ENCODE peak calls at places on chromosomes 7 and 10, in six cellular contexts. W is uterus, R is dorsolateral prefrontal cortex, O is RWPE1, Y is B cell, V is H1. F is an unnamed sample.

GRCh38 chr7:64946772-64947171 is 43.7 kb downstream of the ZNF273 start:
- DNase-seq in W (no peak), R (no peak), Y (peak), O (no peak), V (peak), F (no peak)

GRCh38 chr7:95723583-95724180 is 48.7 kb upstream of the DYNC1I1 start:
- DNase-seq in Y (peak), V (peak), R (peak), O (peak), W (no peak), F (no peak)

GRCh38 chr7:30575910-30576309 is 18.8 kb upstream of the GARS1 start:
- DNase-seq in O (no peak), W (no peak), R (no peak), V (no peak), Y (no peak), F (no peak)

GRCh38 chr7:118311121-118311803 is 86.8 kb downstream of the ANKRD7 start:
- DNase-seq in O (peak), R (no peak), V (no peak), Y (no peak), W (no peak), F (no peak)

GRCh38 chr7:141685285-141686035 is 16.5 kb downstream of the DENND11 start:
- DNase-seq in R (peak), Y (no peak), V (no peak), O (no peak), W (no peak), F (no peak)

GRCh38 chr7:156612930-156613329 is 27.6 kb upstream of the RNF32 start:
- DNase-seq in V (no peak), R (no peak), W (no peak), Y (no peak), O (no peak), F (no peak)

GRCh38 chr10:96548589-96548988 is 34.9 kb upstream of the TLL2 start:
- DNase-seq in Y (no peak), V (no peak), O (no peak), R (no peak), W (peak), F (no peak)

GRCh38 chr7:112665709-112666108 is 124.5 kb downstream of the TMEM168 start:
- DNase-seq in V (no peak), O (no peak), Y (no peak), R (no peak), W (no peak), F (no peak)

GRCh38 chr7:64736575-64736974 is 57.7 kb upstream of the ZNF138 start:
- DNase-seq in R (no peak), Y (no peak), W (no peak), O (no peak), V (no peak), F (no peak)

GRCh38 chr10:118662228-118663035 is 67.0 kb upstream of the PRLHR start:
- DNase-seq in R (no peak), O (no peak), W (no peak), V (no peak), Y (no peak), F (no peak)

GRCh38 chr7:129373651-129374428 is 60.4 kb upstream of the STRIP2 start:
- DNase-seq in Y (no peak), W (no peak), O (no peak), R (no peak), V (no peak), F (no peak)

GRCh38 chr10:42781893-42782445 is 626 bp upstream of the BMS1 start:
- DNase-seq in O (no peak), Y (no peak), V (no peak), R (no peak), W (no peak), F (no peak)

GRCh38 chr7:135414850-135415439 is 95.0 kb downstream of the CNOT4 start:
- DNase-seq in R (no peak), Y (peak), V (peak), O (peak), W (no peak), F (no peak)

GRCh38 chr10:114044251-114045070 is 795 bp downstream of the ADRB1 start:
- DNase-seq in V (peak), R (no peak), W (no peak), Y (peak), O (no peak), F (no peak)

GRCh38 chr7:127678947-127679346 is 27.0 kb downstream of the SND1 start:
- DNase-seq in O (no peak), V (no peak), R (no peak), Y (no peak), W (no peak), F (no peak)

GRCh38 chr7:122802211-122802833 is 83.9 kb downstream of the CADPS2 start:
- DNase-seq in Y (no peak), V (no peak), W (no peak), O (no peak), R (no peak), F (no peak)

GRCh38 chr10:35592421-35592820 is 12.7 kb upstream of the GJD4 start:
- DNase-seq in V (no peak), O (no peak), R (no peak), Y (no peak), W (no peak), F (no peak)

GRCh38 chr7:100682228-100682741 is 8.7 kb downstream of the GNB2 start:
- DNase-seq in V (no peak), Y (no peak), R (no peak), W (no peak), O (no peak), F (no peak)

GRCh38 chr7:130910949-130911944 is 177.2 kb upstream of the KLF14 start:
- DNase-seq in O (no peak), R (no peak), V (no peak), Y (no peak), W (no peak), F (no peak)

GRCh38 chr10:75071756-75072155 is 39.7 kb upstream of the SAMD8 start:
- DNase-seq in R (no peak), O (no peak), V (no peak), Y (no peak), W (peak), F (no peak)

GRCh38 chr7:25312968-25313367 is 84.7 kb upstream of the NPVF start:
- DNase-seq in W (no peak), O (no peak), R (no peak), V (no peak), Y (no peak), F (no peak)

GRCh38 chr7:11754123-11754522 is 77.9 kb downstream of the THSD7A start:
- DNase-seq in R (no peak), W (no peak), Y (no peak), V (no peak), O (no peak), F (no peak)

GRCh38 chr7:818031-818699 is 14.1 kb upstream of the SUN1 start:
- DNase-seq in V (no peak), W (no peak), Y (peak), O (no peak), R (no peak), F (no peak)

GRCh38 chr7:133827707-133828580 is 299.2 kb upstream of the LRGUK start:
- DNase-seq in O (no peak), V (no peak), Y (no peak), R (no peak), W (no peak), F (no peak)

GRCh38 chr10:3542185-3542611 is 242.8 kb downstream of the KLF6 start:
- DNase-seq in W (peak), Y (no peak), O (peak), R (no peak), V (no peak), F (no peak)

GRCh38 chr7:39453743-39454355 is 112.4 kb upstream of the YAE1 start:
- DNase-seq in R (peak), Y (peak), W (no peak), O (peak), V (peak), F (no peak)

GRCh38 chr7:15620491-15621185 is 58.8 kb upstream of the AGMO start:
- DNase-seq in V (no peak), O (no peak), Y (no peak), R (no peak), W (no peak), F (no peak)

GRCh38 chr10:132942101-132942739 is at the start of gene CFAP46:
- DNase-seq in V (peak), R (peak), W (no peak), Y (peak), O (peak), F (no peak)

GRCh38 chr7:1475991-1476390 is 16.7 kb upstream of the MICALL2 start:
- DNase-seq in O (no peak), R (no peak), V (no peak), Y (no peak), W (no peak), F (no peak)

GRCh38 chr7:142935941-142936565 is 2.5 kb upstream of the TRPV5 start:
- DNase-seq in Y (no peak), O (no peak), W (no peak), V (no peak), R (no peak), F (no peak)

GRCh38 chr7:142938611-142939010 is 673 bp upstream of the LLCFC1 start:
- DNase-seq in W (no peak), Y (no peak), O (no peak), V (no peak), R (no peak), F (no peak)

GRCh38 chr7:142940968-142941535 is 1.8 kb downstream of the LLCFC1 start:
- DNase-seq in V (no peak), O (no peak), W (no peak), R (no peak), Y (no peak), F (no peak)

GRCh38 chr7:142941541-142941940 is 2.3 kb downstream of the LLCFC1 start:
- DNase-seq in W (no peak), O (no peak), V (no peak), R (no peak), Y (no peak), F (no peak)

DNA sequence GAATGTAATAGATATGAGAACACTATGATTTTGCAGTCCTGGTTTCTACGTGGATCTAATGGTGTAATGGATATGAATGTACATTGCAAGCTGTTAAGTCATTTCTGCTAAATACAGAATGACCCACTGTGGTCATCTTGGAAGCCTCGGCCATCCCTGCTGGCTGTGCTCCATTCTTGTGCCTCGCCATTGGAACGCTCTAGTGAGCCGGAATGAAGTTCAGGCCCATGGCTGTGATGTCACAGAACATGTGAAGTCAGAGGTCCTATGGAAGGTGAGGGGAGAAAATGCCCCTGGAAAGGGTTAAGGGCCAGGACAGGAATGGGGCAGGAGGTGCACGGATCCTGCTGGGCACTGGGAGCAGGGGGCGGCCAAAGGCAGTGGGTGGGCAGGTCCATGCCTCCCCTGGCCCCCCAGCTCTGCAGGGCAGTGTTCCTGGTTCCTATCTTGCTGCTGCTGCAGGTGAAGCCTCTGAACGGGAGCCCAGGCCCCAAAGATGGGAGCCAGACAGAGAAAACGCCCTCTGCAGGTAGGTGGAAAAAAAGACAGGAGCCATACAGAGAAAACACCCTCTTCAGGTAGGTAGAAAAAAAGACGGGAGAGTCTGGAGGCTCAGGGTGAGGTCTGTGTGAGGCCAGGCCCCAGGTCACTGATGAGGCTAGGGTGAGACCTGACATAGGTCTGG is at the start of gene LLCFC1:
- DNase-seq in Y (no peak), W (no peak), R (no peak), V (peak), O (no peak), F (no peak)
- TF ChIP-seq CTCF in Y (no peak), W (no peak), R (no peak), V (peak), O (no peak), F (no peak)

GRCh38 chr10:6274504-6274903 is 71.8 kb downstream of the PFKFB3 start:
- DNase-seq in W (no peak), V (no peak), O (no peak), R (no peak), Y (no peak), F (no peak)

GRCh38 chr10:6272126-6272525 is 69.4 kb downstream of the PFKFB3 start:
- DNase-seq in O (no peak), V (no peak), W (no peak), Y (no peak), R (no peak), F (no peak)

GRCh38 chr10:6273351-6273750 is 70.6 kb downstream of the PFKFB3 start:
- DNase-seq in V (no peak), O (no peak), Y (no peak), R (no peak), W (no peak), F (no peak)

GRCh38 chr10:6274040-6274439 is 71.3 kb downstream of the PFKFB3 start:
- DNase-seq in O (no peak), V (no peak), R (no peak), W (no peak), Y (no peak), F (no peak)

GRCh38 chr10:6275022-6275997 is 72.6 kb downstream of the PFKFB3 start:
- DNase-seq in W (peak), R (peak), O (peak), Y (peak), V (peak), F (peak)
- TF ChIP-seq CTCF in W (no peak), R (no peak), O (no peak), Y (no peak), V (no peak), F (no peak)

GRCh38 chr10:31942435-31942834 is 13.8 kb upstream of the ARHGAP12 start:
- DNase-seq in O (no peak), V (no peak), R (no peak), Y (no peak), W (no peak), F (no peak)
- TF ChIP-seq CTCF in O (no peak), V (no peak), R (no peak), Y (no peak), W (no peak), F (no peak)

DNA sequence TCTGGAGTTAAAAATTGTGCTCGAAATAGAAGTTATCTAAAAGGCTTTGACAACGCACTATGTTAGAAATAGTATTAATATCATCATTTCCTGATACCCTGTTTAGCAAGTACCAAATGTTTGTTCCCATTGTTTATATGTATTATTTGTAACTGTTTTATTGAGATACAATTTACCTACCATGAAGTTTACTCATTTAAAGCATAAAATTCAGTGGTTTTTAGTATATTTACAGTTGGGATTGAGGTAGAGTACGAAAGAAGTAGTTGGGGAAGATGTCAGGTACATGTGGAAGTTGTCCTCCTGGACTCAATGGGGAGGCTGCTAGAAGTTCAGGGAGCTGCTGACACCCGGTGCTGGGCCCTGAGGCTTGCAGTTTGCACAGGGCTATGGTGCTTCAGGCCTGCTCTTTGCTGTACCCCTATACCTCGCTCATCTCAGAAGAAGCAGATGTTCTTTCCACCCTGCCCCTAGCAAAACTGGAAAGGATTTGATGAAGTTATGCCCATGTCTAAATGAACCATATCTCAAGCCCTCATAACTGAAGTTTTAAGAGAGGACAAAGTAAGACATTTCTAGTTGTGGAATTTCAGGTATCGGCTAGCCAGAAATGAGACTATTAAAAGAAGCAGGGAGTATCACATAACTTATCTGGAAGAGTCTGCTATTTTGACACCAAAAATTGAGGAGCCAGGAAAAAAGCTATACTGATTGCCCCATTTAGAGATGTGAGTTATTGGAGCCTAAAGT is 25.2 kb upstream of the WNT16 start:
- DNase-seq in W (no peak), R (no peak), O (no peak), V (no peak), Y (no peak), F (no peak)
- TF ChIP-seq CTCF in W (no peak), R (no peak), O (no peak), V (peak), Y (no peak), F (no peak)

GRCh38 chr10:17801507-17801906 is 7.6 kb upstream of the MRC1 start:
- DNase-seq in V (no peak), R (no peak), O (no peak), W (no peak), Y (no peak), F (no peak)
- TF ChIP-seq CTCF in V (no peak), R (no peak), O (no peak), W (no peak), Y (no peak), F (no peak)

GRCh38 chr7:55733584-55733983 is 129.0 kb downstream of the SEPTIN14 start:
- DNase-seq in R (no peak), O (no peak), V (no peak), Y (no peak), W (no peak), F (no peak)

GRCh38 chr7:55731931-55732330 is 130.6 kb downstream of the SEPTIN14 start:
- DNase-seq in V (no peak), O (no peak), Y (no peak), W (no peak), R (no peak), F (no peak)
- TF ChIP-seq CTCF in V (no peak), O (no peak), Y (no peak), W (no peak), R (no peak), F (no peak)

F was measured in omental fat pad.